ENCODE peak calls at places on chromosome 20, in four cellular contexts. R is activated T-helper 1 cell treated with anti-CD3 and anti-CD28 coated beads, Interleukin-12 subunit alpha, Interleukin-12 subunit beta, Interleukin-2, Interleukin-4 antibody, amounts not matched to agents 30 ng/mL and 10 ng/mL and 1 ng/mL, durations not matched to agents 14 hours and 24 hours and 36 hours; E is HTR-8/SVneo; S is Kasumi-1. W is an unnamed sample.
A peak's percentile ranks its signal among the peaks of the same experiment; 100 is the strongest.

GRCh38 chr20:40860487-40860902 is 168.1 kb upstream of the TOP1 start:
- DNase-seq in R (no peak), E (no peak), S (no peak), W (no peak)

GRCh38 chr20:4592316-4593148 is 129.2 kb upstream of the PRND start:
- DNase-seq in R (peak; percentile 39), E (peak; percentile 75), S (peak; percentile 21), W (peak; percentile 36)

GRCh38 chr20:1319462-1319861 is 9.5 kb downstream of the SDCBP2 start:
- DNase-seq in R (no peak), E (no peak), S (no peak), W (no peak)

GRCh38 chr20:63060057-63060991 is 53.6 kb upstream of the BHLHE23 start:
- DNase-seq in R (no peak), E (peak; percentile 88), S (no peak), W (no peak)

GRCh38 chr20:49594929-49595311 is 27.0 kb upstream of the PTGIS start:
- DNase-seq in R (no peak), E (no peak), S (no peak), W (no peak)

GRCh38 chr20:11432407-11432806 is 485.3 kb upstream of the BTBD3 start:
- DNase-seq in R (no peak), E (peak; percentile 11), S (no peak), W (no peak)

GRCh38 chr20:48681201-48681881 is 146.5 kb downstream of the PREX1 start:
- DNase-seq in R (no peak), E (no peak), S (no peak), W (no peak)

GRCh38 chr20:37526238-37526838 is 1.3 kb downstream of the BLCAP start:
- DNase-seq in R (no peak), E (peak; percentile 94), S (peak; percentile 7), W (peak; percentile 9)

W was measured in MV-4-11.